ENCODE peak calls at places on chromosomes 4 and X, in nine cellular contexts. E is body of pancreas, L is GM13977, B is fibroblast of pulmonary artery, D is esophagus squamous epithelium, R is cardiac muscle cell, S is RWPE2, V is right lobe of liver, P is WERI-Rb-1. C is an unnamed sample.

GRCh38 chrX:2650865-2651264 is 40.2 kb upstream of the CD99 start:
- DNase-seq in P (no peak), E (no peak), S (no peak), L (no peak), V (no peak), D (no peak), R (peak), B (peak), C (no peak)

GRCh38 chrX:20519826-20520225 is 253.1 kb upstream of the RPS6KA3 start:
- DNase-seq in P (no peak), R (peak), E (no peak), D (no peak), S (no peak), L (no peak), B (peak), V (no peak), C (no peak)

GRCh38 chr4:89765966-89766365 is 71.0 kb downstream of the SNCA start:
- DNase-seq in D (no peak), R (peak), V (no peak), P (no peak), L (no peak), E (peak), S (no peak), B (peak), C (no peak)

GRCh38 chr4:141913928-141914327 is 277.5 kb downstream of the IL15 start:
- DNase-seq in E (no peak), D (no peak), S (no peak), P (no peak), R (peak), V (no peak), L (no peak), B (peak), C (no peak)

GRCh38 chr4:7487464-7487863 is 52.7 kb upstream of the PSAPL1 start:
- DNase-seq in B (no peak), R (no peak), L (no peak), V (no peak), D (no peak), S (no peak), E (no peak), P (peak), C (no peak)

GRCh38 chrX:54134269-54134668 is 48.8 kb downstream of the FAM120C start:
- DNase-seq in V (no peak), D (no peak), B (no peak), L (no peak), R (no peak), S (no peak), E (no peak), P (no peak), C (no peak)

GRCh38 chrX:26651755-26652154 is 435.8 kb downstream of the MAGEB5 start:
- DNase-seq in R (no peak), L (no peak), S (no peak), E (no peak), V (no peak), D (no peak), B (no peak), P (no peak), C (no peak)

GRCh38 chrX:150704030-150704613 is 10.9 kb downstream of the MTMR1 start:
- DNase-seq in V (no peak), D (no peak), P (no peak), L (no peak), S (no peak), R (peak), B (peak), E (peak), C (no peak)

GRCh38 chrX:63764946-63765345 is 20.1 kb downstream of the ARHGEF9 start:
- DNase-seq in P (no peak), E (no peak), R (no peak), B (peak), L (no peak), S (no peak), D (no peak), V (no peak), C (no peak)

GRCh38 chr4:86035688-86036087 is 324.2 kb downstream of the MAPK10 start:
- DNase-seq in B (no peak), P (no peak), R (no peak), L (no peak), V (no peak), S (no peak), D (no peak), E (no peak), C (no peak)

GRCh38 chr4:134160211-134160610 is 41.4 kb downstream of the PABPC4L start:
- DNase-seq in E (no peak), B (no peak), L (no peak), S (no peak), R (no peak), D (no peak), V (no peak), P (no peak), C (no peak)

GRCh38 chr4:92101609-92102231 is 202.0 kb upstream of the GRID2 start:
- DNase-seq in L (no peak), V (no peak), E (no peak), S (no peak), D (no peak), R (peak), P (no peak), B (peak), C (no peak)

GRCh38 chr4:147843162-147843561 is 111.3 kb downstream of the ARHGAP10 start:
- DNase-seq in D (no peak), P (peak), L (peak), B (no peak), E (no peak), R (no peak), V (no peak), S (no peak), C (no peak)

DNA sequence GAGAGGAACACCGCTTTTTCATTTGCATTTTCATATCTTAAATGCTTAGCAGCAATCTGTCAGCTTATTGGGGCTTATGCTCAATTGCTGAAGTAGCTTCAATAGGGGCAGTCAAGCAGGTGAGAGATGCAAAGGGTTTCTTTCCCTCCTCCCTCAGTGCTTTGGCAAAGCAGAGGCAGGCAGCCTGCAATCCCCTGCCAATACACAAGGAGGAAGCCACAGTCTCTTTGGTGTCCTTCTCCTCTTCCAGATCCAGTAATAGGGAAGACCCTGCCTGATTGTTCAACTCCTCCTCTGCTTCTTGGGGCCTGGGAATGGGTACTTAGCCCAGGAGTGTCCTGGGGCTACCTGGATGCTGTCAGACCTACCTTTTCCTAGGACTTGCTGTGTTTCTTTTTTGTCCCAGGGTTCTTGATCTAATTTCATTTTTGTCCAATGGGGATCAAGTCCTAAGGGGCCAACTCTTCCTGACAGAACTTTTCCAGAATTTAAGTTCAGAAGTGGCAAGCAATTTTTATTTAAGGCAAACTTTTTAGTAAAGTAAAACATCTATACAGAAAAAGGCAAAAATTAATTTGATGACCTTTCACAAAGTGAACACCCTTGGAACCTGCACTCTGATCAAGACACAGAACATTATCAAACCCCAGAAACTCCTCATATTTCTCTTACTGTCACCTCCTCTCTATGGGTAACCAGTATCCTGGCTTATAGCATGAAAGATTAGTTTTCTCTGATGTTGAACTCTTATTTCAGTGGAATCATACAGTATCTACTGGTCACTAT is 260.3 kb downstream of the PPP3CA start:
- DNase-seq in B (no peak), P (peak), D (no peak), L (no peak), S (no peak), R (no peak), V (no peak), E (no peak), C (no peak)
- TF ChIP-seq CTCF in B (peak), P (peak), D (no peak), L (no peak), S (no peak), R (peak), V (no peak), E (no peak), C (no peak)

DNA sequence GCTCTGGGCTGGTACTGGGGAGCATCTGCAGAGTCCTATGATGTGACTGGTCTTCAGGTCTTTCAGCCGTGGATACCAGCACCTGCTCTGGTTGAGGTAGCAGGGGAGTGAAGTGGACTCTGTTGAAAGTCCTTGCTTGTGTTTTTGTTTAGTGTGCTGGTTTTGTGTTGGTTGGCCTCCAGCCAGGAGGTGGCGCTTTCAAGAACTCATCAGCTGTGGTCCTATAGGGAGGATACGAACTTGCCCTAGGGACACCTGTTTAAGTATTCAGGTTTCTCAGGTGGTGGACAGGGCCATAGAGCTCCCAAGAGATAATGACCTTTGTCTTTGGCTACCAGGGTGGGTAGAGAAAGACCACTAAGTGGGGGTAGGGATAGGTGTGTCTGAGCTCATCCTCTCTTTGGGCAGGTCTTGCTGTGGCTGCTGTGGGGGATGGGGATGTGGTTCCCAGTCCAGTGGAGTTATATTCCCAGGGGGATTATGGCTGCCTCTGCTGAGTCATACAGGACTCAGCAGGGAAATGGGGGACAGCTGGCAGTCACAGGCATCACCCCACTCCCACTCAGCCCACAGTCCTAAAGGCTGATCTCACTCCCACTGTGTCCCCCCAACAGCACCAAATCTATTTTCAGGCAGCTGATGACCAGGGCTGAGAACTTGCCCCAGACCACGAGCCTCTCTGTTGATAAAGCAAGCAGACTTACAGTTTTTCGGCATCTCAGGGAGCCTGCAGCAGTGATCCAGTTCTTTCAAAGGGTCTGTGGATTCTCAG is 24.1 kb downstream of the MSMO1 start:
- DNase-seq in V (no peak), E (no peak), S (no peak), R (no peak), L (no peak), D (no peak), B (no peak), P (no peak), C (no peak)
- TF ChIP-seq CTCF in V (no peak), E (no peak), S (no peak), R (no peak), L (peak), D (no peak), B (no peak), P (peak), C (no peak)

GRCh38 chrX:49106296-49106695 is 17.2 kb downstream of the GPKOW start:
- DNase-seq in B (no peak), E (no peak), L (no peak), R (no peak), S (no peak), V (no peak), P (no peak), D (no peak), C (no peak)

GRCh38 chrX:49103637-49104036 is 19.9 kb downstream of the GPKOW start:
- DNase-seq in R (no peak), S (no peak), V (no peak), D (no peak), L (no peak), E (no peak), B (no peak), P (no peak), C (no peak)

GRCh38 chrX:49108641-49109040 is 14.9 kb downstream of the GPKOW start:
- DNase-seq in R (no peak), V (no peak), E (no peak), B (no peak), P (no peak), D (no peak), S (no peak), L (no peak), C (no peak)

GRCh38 chrX:49110417-49110816 is 13.1 kb downstream of the GPKOW start:
- DNase-seq in L (no peak), R (no peak), P (no peak), S (no peak), B (no peak), D (no peak), V (no peak), E (no peak), C (no peak)

GRCh38 chrX:49106930-49107329 is 16.6 kb downstream of the GPKOW start:
- DNase-seq in B (peak), E (peak), S (no peak), R (peak), D (no peak), L (no peak), V (no peak), P (peak), C (peak)
- TF ChIP-seq CTCF in B (peak), E (no peak), S (no peak), R (peak), D (peak), L (peak), V (peak), P (peak), C (peak)

DNA sequence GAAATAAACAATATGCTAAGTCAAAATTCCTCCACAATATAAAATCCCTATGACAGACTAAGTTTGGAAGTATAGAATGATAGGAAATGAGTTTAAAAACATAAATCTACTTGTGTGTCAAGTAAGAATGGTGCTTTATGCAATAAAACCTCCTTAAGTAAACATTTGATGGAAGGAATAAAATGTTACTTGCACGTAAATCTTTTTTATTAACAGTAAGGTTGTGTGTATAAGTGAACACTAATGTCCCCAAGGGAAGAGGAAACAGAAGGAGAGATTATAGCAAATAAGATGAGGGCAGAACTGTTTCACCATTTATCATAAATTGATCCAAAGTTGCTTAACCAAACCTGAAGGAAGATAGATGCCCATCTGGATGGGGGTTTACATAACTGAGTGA is 86.8 kb downstream of the FRMPD4 start:
- DNase-seq in P (no peak), V (no peak), D (no peak), L (no peak), B (no peak), E (no peak), R (no peak), S (no peak), C (no peak)
- TF ChIP-seq CTCF in P (no peak), V (no peak), D (no peak), L (no peak), B (no peak), E (no peak), R (no peak), S (no peak), C (no peak)

GRCh38 chr4:60502733-60503132 is 697.4 kb upstream of the ADGRL3 start:
- DNase-seq in E (no peak), P (no peak), R (no peak), L (no peak), D (no peak), V (no peak), S (no peak), B (no peak), C (no peak)
- TF ChIP-seq CTCF in E (no peak), P (no peak), R (no peak), L (no peak), D (no peak), V (no peak), S (no peak), B (no peak), C (no peak)